ENCODE peak calls at places on chromosome 20, in four cellular contexts. U is ovary, G is upper lobe of left lung, V is A549. Y is an unnamed sample. For H3K4me1, the result is how much of the 10 kb centered on the place peaks cover.

GRCh38 chr20:49608752-49609670 is 41.1 kb upstream of the PTGIS start:
- DNase-seq in U (peak), G (peak), V (peak), Y (no peak)

GRCh38 chr20:58889334-58890072 is 37.0 kb downstream of the GNAS start:
- DNase-seq in U (peak), G (no peak), V (no peak), Y (no peak)

GRCh38 chr20:14407336-14407735 is 69.9 kb upstream of the FLRT3 start:
- DNase-seq in U (no peak), G (no peak), V (no peak), Y (no peak)

GRCh38 chr20:37526839-37527637 is 638 bp downstream of the BLCAP start:
- DNase-seq in U (no peak), G (peak), V (peak), Y (no peak)

GRCh38 chr20:52494244-52494643 is 302.7 kb upstream of the ZFP64 start:
- DNase-seq in U (no peak), G (no peak), V (no peak), Y (no peak)

GRCh38 chr20:47727909-47728361 is 57.3 kb downstream of the SULF2 start:
- DNase-seq in U (no peak), G (no peak), V (no peak), Y (no peak)

GRCh38 chr20:12171927-12172581 is 254.4 kb downstream of the BTBD3 start:
- DNase-seq in U (peak), G (no peak), V (no peak), Y (no peak)

GRCh38 chr20:19074828-19075516 is 137.5 kb upstream of the SLC24A3 start:
- DNase-seq in U (no peak), G (peak), V (no peak), Y (peak)

GRCh38 chr20:1327241-1327653 is 1.7 kb downstream of the SDCBP2 start:
- DNase-seq in U (peak), G (peak), V (no peak), Y (peak)

GRCh38 chr20:59830107-59831023 is 103.1 kb downstream of the SYCP2 start:
- DNase-seq in U (peak), G (no peak), V (no peak), Y (peak)

GRCh38 chr20:44660506-44660905 is 9.0 kb upstream of the ADA start:
- DNase-seq in U (no peak), G (no peak), V (no peak), Y (no peak)

GRCh38 chr20:50408526-50409364 is 101.4 kb upstream of the PTPN1 start:
- DNase-seq in U (no peak), G (no peak), V (no peak), Y (no peak)

GRCh38 chr20:4563534-4563933 is 158.2 kb upstream of the PRND start:
- DNase-seq in U (no peak), G (no peak), V (no peak), Y (peak)

GRCh38 chr20:3360752-3361151 is 46.7 kb downstream of the DNAAF9 start:
- DNase-seq in U (no peak), G (no peak), V (no peak), Y (no peak)

GRCh38 chr20:16803965-16804792 is 56.0 kb downstream of the OTOR start:
- DNase-seq in U (peak), G (peak), V (peak), Y (no peak)

GRCh38 chr20:8132632-8133587 is 844 bp downstream of the PLCB1 start:
- DNase-seq in U (peak), G (peak), V (no peak), Y (no peak)

GRCh38 chr20:37511605-37512275 is 9.3 kb upstream of the NNAT start:
- DNase-seq in U (no peak), G (no peak), V (no peak), Y (no peak)

GRCh38 chr20:43404880-43405279 is 52.8 kb upstream of the SRSF6 start:
- DNase-seq in U (no peak), G (peak), V (peak), Y (peak)

GRCh38 chr20:23147964-23148720 is 62.0 kb upstream of the CD93 start:
- DNase-seq in U (no peak), G (peak), V (peak), Y (no peak)

GRCh38 chr20:1945134-1945618 is 48.7 kb downstream of the PDYN start:
- DNase-seq in U (peak), G (peak), V (no peak), Y (no peak)

DNA sequence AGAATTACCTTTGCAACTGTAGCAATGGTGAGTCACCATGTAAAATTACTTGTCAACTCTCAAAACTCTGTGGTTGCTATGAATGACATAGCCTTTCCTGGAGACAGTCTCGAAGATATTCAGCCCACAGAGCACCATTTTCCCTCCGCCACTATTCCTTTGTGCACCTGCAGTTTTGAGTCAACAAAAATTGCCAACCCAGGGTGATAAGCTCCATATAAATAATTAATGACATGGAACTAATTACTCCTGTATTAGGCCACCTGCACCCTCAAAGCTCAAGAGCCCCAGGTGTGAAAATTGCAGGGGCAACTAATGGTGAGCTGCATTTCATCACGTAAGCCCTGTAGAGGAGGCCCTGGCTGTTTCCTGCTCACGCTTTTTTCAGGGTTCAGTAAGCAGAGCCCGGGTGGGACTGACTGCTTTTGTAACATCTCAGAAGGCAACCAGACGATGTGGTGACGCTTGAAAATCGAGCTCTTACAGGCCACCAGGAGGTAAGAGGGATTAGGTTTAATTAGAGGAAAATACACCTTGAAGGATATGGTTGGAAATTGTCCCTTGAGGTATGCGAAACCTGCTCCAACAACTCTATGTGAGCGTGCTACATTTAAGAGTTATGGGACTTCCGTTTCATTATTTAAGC is 70.8 kb downstream of the BMP2 start:
- DNase-seq in U (no peak), G (no peak), V (no peak), Y (no peak)
- TF ChIP-seq EP300 in U (no peak), G (no peak), V (no peak), Y (no peak)

GRCh38 chr20:46717818-46718541 is 8.5 kb downstream of the SLC2A10 start:
- DNase-seq in U (no peak), G (no peak), V (no peak), Y (no peak)

GRCh38 chr20:46712056-46712636 is 2.7 kb downstream of the SLC2A10 start:
- DNase-seq in U (no peak), G (no peak), V (no peak), Y (no peak)

GRCh38 chr20:46720019-46720418 is 10.6 kb downstream of the SLC2A10 start:
- DNase-seq in U (no peak), G (no peak), V (no peak), Y (no peak)

GRCh38 chr20:46713957-46714834 is 4.7 kb downstream of the SLC2A10 start:
- DNase-seq in U (no peak), G (no peak), V (no peak), Y (no peak)

DNA sequence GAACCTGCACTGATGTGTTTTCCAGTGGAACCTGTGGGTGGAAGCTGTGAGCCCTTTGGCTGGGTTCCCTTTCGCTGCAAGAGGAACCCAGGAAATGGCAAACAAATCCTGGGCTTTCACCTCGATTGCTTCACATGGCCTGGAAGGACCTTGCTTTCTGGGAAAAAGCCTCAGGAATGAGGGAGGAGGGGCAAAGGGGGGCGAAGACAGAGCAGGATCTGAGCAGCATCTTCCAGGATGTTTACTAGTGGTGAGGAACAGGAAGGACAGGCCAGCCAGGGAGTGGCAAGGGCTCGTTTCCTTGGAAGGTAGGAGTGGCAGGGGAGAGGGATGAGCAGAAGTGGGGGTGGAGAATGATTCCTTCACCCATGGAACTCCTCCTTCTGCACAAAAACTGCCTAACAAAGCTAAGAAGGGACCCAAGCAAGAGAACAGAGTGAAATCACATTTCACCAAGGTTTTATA is 5.9 kb downstream of the SLC2A10 start:
- DNase-seq in U (peak), G (no peak), V (peak), Y (peak)
- TF ChIP-seq CTCF in U (no peak), G (no peak), V (no peak), Y (no peak)

GRCh38 chr20:24766143-24766527 is 182.9 kb upstream of the CST7 start:
- DNase-seq in U (no peak), G (no peak), V (no peak), Y (no peak)
- H3K4me1 ChIP-seq in U (under half), G (under half), V (under half), Y (under half)

DNA sequence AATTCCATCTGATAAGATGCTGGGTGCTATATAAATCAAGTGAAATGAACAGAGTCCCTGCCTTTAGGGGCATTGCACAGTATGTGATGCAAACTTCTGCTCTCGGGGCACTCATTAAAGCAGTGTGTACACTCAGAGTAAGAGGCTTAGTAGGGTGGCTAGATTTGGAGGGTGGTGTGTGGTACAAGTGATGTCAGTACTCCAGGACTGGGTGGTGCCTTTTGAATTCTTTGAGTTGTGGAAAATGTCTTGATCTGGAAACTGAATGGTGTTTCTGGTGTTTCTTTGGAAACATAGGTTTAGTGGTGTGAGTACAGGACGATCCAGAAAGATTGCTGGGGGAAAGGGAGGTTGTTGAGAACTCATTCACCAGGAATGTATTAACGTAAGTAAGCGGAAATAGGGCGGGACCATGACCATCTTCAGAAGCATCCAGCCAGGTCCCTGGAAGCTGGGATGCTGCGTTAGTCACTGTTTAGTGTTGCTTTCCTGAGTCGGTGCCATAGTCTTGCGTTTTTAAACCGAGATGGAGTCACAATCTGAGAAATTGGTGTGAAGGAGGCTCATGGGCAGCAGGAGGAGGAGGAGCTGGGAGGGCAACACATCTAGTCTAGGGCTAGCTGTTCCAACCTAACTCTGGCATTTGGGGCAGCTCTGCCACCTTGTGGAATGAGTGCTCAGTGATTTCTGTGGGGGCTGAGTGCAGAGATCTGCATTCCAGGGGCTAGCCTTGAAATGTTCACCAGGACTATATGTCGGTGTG is 70.3 kb downstream of the SCAND1 start:
- DNase-seq in U (peak), G (peak), V (peak), Y (no peak)
- TF ChIP-seq EP300 in U (peak), G (no peak), V (peak), Y (no peak)

DNA sequence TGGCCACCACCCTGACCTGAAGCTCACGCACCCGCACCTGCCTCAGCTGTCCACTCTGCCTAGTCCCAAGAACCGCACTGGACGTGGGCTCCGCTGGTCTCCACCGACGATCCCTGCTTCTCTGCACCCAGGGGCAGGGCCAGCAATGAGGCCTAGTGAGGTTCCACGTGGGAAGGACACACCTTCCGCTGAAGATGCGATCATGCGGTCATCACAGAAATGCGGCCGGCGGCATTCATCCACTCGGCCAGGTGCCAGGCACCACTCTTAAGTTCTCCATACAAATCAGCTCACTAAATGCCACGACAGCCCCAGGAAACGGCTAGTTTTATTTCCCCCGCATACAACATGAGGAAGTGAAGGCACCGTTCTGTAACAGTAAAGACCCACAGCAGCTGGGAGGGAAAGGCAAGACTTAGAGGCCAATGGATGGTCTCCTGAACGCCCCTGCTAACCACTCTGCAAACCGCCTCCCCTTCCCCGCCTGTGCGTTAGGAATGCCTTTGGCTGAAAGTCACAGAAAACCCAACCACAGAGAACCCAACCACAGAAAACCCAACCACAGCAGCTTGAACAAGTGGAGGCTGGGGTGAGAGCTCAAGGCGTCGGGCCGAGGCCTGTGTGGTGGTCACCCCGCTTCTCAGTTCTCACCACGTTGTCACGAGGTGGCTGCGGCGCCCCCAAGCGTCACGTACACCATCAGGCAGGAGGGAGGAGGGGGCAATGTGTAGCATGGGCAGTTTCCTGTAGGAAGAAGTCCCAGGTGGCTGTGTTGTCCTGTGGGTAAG is 204.4 kb downstream of the TAF4 start:
- DNase-seq in U (no peak), G (no peak), V (no peak), Y (no peak)
- TF ChIP-seq CTCF in U (no peak), G (no peak), V (no peak), Y (no peak)

GRCh38 chr20:53910312-53911002 is 159.9 kb downstream of the BCAS1 start:
- DNase-seq in U (no peak), G (no peak), V (no peak), Y (no peak)

GRCh38 chr20:53907968-53908751 is 162.2 kb downstream of the BCAS1 start:
- DNase-seq in U (no peak), G (no peak), V (no peak), Y (no peak)

GRCh38 chr20:53914091-53914860 is 156.1 kb downstream of the BCAS1 start:
- DNase-seq in U (no peak), G (no peak), V (no peak), Y (no peak)

GRCh38 chr20:53914861-53915458 is 155.4 kb downstream of the BCAS1 start:
- DNase-seq in U (no peak), G (no peak), V (no peak), Y (no peak)

DNA sequence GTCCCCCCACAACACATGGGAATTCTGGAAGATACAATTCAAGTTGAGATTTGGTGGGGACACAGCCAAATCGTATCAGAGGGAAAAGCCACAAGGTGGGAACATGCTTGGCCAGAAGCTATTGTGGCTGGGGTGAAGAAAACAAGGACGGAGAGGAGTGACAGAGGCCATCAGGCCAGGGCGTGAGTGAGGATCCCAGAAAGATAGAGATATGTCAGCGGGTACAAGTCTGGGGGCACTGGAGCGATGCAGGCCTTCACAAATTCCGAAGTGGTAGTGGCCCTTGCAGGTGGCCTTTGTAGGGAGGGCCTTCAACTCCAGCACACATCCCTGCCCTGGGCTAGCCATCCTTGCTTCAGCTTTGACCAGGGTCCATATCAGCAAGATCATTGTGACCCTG is 159.1 kb downstream of the BCAS1 start:
- DNase-seq in U (no peak), G (no peak), V (no peak), Y (no peak)
- H3K4me1 ChIP-seq in U (under half), G (under half), V (under half), Y (under half)

GRCh38 chr20:40743172-40743775 is 54.2 kb upstream of the MAFB start:
- DNase-seq in U (peak), G (no peak), V (no peak), Y (no peak)

GRCh38 chr20:40744072-40744471 is 55.0 kb upstream of the MAFB start:
- DNase-seq in U (no peak), G (no peak), V (no peak), Y (no peak)

GRCh38 chr20:40741507-40742106 is 52.6 kb upstream of the MAFB start:
- DNase-seq in U (no peak), G (peak), V (peak), Y (no peak)

GRCh38 chr20:40739841-40740240 is 50.8 kb upstream of the MAFB start:
- DNase-seq in U (no peak), G (no peak), V (no peak), Y (no peak)

DNA sequence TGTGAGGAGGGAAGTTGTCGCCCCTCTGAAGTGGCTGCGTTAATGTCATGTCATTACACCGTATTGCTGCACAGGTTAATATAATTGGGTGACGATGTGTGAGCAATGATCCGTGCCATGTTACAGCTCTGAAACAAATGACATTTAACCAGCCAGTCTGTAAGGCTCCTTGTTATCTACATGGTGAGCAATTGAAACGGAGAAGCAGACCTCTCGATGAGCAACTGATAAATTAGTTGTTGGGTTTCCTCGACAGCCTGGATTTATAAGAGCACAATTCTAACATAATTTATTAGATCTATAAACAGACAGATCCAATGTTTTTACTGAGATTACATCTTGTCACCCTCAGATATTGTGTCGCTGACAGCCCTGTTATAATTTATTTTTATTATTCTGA is 49.9 kb upstream of the MAFB start:
- DNase-seq in U (no peak), G (no peak), V (no peak), Y (no peak)
- TF ChIP-seq EP300 in U (no peak), G (no peak), V (no peak), Y (no peak)

DNA sequence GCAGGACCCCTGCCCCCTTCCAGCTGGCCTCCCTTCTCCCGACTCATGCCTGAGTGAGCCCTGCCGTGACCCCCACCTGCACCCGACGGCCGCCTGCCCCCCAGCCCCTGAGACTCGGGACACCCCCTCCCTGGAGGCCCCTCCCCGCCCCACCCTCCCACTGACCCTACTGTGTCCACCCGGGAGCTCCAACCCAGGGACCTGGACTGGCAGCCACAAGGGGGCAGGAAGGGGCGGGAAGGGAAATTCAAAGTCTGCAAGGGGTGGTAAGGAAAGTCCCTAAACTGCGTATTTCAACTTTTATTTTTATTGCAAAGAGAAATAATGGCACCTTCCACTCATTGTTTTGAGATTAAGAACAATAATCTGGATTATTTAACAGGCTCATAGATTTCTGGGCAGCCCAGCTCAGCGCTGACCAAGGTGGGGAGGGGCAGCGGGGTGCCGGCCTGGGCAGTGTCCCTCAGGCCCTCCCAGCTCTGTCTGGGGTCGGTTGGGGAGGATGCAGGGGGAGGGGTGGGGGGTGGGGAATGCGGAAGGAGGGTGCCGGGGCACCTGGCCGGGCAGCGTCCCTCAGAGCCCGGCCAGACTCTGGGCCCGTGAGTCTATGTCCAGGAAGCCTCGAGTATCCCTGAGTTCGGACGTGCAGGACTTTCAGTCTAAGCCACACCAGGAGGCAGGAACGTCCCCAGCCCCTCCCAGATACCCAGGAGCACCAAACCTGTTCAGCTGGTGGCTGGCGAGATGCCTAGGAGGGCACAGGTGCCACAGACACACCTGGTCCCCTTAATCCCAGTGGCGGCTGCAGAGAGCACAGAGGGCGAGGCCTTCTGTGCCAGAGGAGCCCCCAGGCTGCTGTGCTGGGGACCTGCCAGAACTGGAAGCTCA is 1.3 kb upstream of the PTK6 start:
- DNase-seq in U (no peak), G (peak), V (peak), Y (no peak)
- TF ChIP-seq CTCF in U (no peak), G (no peak), V (peak), Y (peak)